ENCODE peak calls at places on chromosomes 13 and 19, in ten cellular contexts. R is T-helper 2 cell; P is heart left ventricle; Y is fibroblast of lung; X is activated CD8-positive, alpha-beta memory T cell treated with anti-CD3 and anti-CD28 coated beads for 48 hours; D is C1 segment of cervical spinal cord; C is cardiac muscle cell; W is fibroblast of the conjunctiva; N is stimulated activated CD8-positive, alpha-beta memory T cell treated with anti-CD3 and anti-CD28 coated beads, Interleukin-15, amount 100 ng/mL, for 24 hours; O is cardiac fibroblast. I is an unnamed sample.
A peak's percentile ranks its signal among the peaks of the same experiment; 100 is the strongest.

GRCh38 chr19:7901337-7901736 is 2.3 kb upstream of the MAP2K7 start:
- DNase-seq in R (no peak), N (no peak), O (no peak), D (no peak), C (no peak), W (no peak), P (no peak), X (no peak), Y (no peak), I (no peak)

GRCh38 chr19:8208710-8209110 is 460 bp upstream of the CERS4 start:
- DNase-seq in P (no peak), X (no peak), W (no peak), C (no peak), O (no peak), D (peak; percentile 83), R (no peak), Y (no peak), N (no peak), I (no peak)

GRCh38 chr19:2207991-2208860 is 27.9 kb downstream of the PLEKHJ1 start:
- DNase-seq in O (peak; percentile 84), X (no peak), N (no peak), C (peak; percentile 57), W (peak; percentile 53), Y (peak; percentile 49), D (no peak), R (peak; percentile 35), P (peak; percentile 66), I (no peak)

GRCh38 chr19:15323496-15324235 is 8.7 kb downstream of the BRD4 start:
- DNase-seq in O (peak; percentile 73), P (no peak), X (no peak), R (no peak), D (no peak), W (peak; percentile 45), Y (peak; percentile 34), N (no peak), C (peak; percentile 74), I (no peak)

GRCh38 chr19:17327654-17328516 is 6.8 kb downstream of the ANO8 start:
- DNase-seq in W (no peak), D (no peak), X (no peak), Y (no peak), O (no peak), P (no peak), R (peak; percentile 64), C (peak; percentile 83), N (no peak), I (peak; percentile 82)

GRCh38 chr19:18173572-18174294 is at the start of gene IFI30:
- DNase-seq in Y (no peak), R (peak; percentile 63), X (no peak), O (peak; percentile 43), C (peak; percentile 56), P (peak; percentile 80), W (no peak), N (no peak), D (no peak), I (peak; percentile 60)

GRCh38 chr13:24251525-24251924 is 57.9 kb upstream of the C1QTNF9 start:
- DNase-seq in Y (no peak), R (peak; percentile 99), W (no peak), X (peak; percentile 47), O (no peak), N (no peak), P (no peak), D (no peak), C (no peak), I (no peak)

GRCh38 chr19:46296722-46297431 is at the start of gene HIF3A:
- DNase-seq in P (peak; percentile 48), O (no peak), D (peak; percentile 41), N (no peak), Y (no peak), C (peak; percentile 85), X (no peak), W (peak; percentile 58), R (no peak), I (no peak)

GRCh38 chr19:43554317-43554895 is 20.9 kb downstream of the XRCC1 start:
- DNase-seq in N (no peak), W (no peak), D (no peak), Y (no peak), R (no peak), X (no peak), C (no peak), O (no peak), P (no peak), I (no peak)

GRCh38 chr13:25971499-25972145 is 80.2 kb downstream of the SHISA2 start:
- DNase-seq in P (no peak), Y (no peak), N (no peak), D (no peak), C (no peak), W (no peak), O (no peak), X (no peak), R (peak; percentile 88), I (no peak)

GRCh38 chr19:54190942-54191670 is at the start of gene TSEN34:
- DNase-seq in Y (no peak), X (no peak), P (peak; percentile 91), C (peak; percentile 91), O (peak; percentile 53), R (peak; percentile 91), N (peak; percentile 75), W (no peak), D (peak; percentile 96), I (peak; percentile 28)

GRCh38 chr13:111893071-111893606 is 173.8 kb upstream of the SOX1 start:
- DNase-seq in X (no peak), D (no peak), R (no peak), N (no peak), P (no peak), C (no peak), O (no peak), Y (no peak), W (no peak), I (no peak)

GRCh38 chr19:5680083-5680436 is 256 bp downstream of the MICOS13 start:
- DNase-seq in X (no peak), Y (no peak), W (no peak), C (no peak), O (no peak), D (no peak), P (no peak), R (no peak), N (no peak), I (no peak)

GRCh38 chr19:43798546-43799409 is 3.5 kb downstream of the LYPD5 start:
- DNase-seq in R (peak; percentile 56), P (no peak), Y (peak; percentile 42), D (no peak), C (peak; percentile 34), O (no peak), W (no peak), X (no peak), N (no peak), I (peak; percentile 50)

GRCh38 chr13:51282322-51282721 is 57.2 kb upstream of the SERPINE3 start:
- DNase-seq in R (no peak), P (no peak), D (no peak), C (no peak), W (no peak), O (no peak), X (no peak), N (no peak), Y (no peak), I (no peak)

GRCh38 chr13:50365683-50366391 is 350.6 kb downstream of the KCNRG start:
- DNase-seq in P (no peak), Y (peak; percentile 13), N (no peak), C (no peak), R (peak; percentile 93), W (no peak), D (no peak), O (no peak), X (no peak), I (no peak)

GRCh38 chr19:18397242-18398202 is at the start of gene LRRC25:
- DNase-seq in W (no peak), Y (no peak), X (no peak), N (no peak), R (no peak), P (peak; percentile 32), O (no peak), C (no peak), D (peak; percentile 23), I (no peak)

GRCh38 chr19:3783660-3784584 is 2.3 kb downstream of the MATK start:
- DNase-seq in D (no peak), Y (no peak), N (no peak), X (no peak), C (no peak), O (no peak), P (no peak), R (peak; percentile 26), W (no peak), I (no peak)

GRCh38 chr13:30666113-30666512 is 48.4 kb downstream of the USPL1 start:
- DNase-seq in P (no peak), D (no peak), C (no peak), R (no peak), N (no peak), O (no peak), W (no peak), Y (no peak), X (no peak), I (no peak)

GRCh38 chr19:18119243-18120105 is 21.9 kb downstream of the MAST3 start:
- DNase-seq in R (peak; percentile 82), C (no peak), W (no peak), N (no peak), O (no peak), Y (no peak), X (no peak), P (no peak), D (no peak), I (no peak)

GRCh38 chr13:95497307-95497943 is 55.1 kb upstream of the CLDN10 start:
- DNase-seq in W (no peak), D (peak; percentile 60), C (no peak), N (no peak), O (no peak), X (no peak), P (peak; percentile 57), R (no peak), Y (no peak), I (peak; percentile 19)

GRCh38 chr13:76620036-76620435 is 266.2 kb downstream of the KCTD12 start:
- DNase-seq in X (no peak), P (no peak), R (no peak), Y (peak; percentile 43), D (no peak), C (peak; percentile 8), N (no peak), O (peak; percentile 77), W (no peak), I (no peak)

GRCh38 chr13:99722419-99722818 is 221.1 kb downstream of the TM9SF2 start:
- DNase-seq in P (no peak), D (no peak), X (no peak), R (no peak), W (no peak), O (no peak), C (no peak), Y (no peak), N (no peak), I (no peak)

I was measured in cerebellar cortex.